ENCODE peak calls at places on chromosomes 3 and 15, in nine cellular contexts. B, C, S, Y, T, W, Z, D and R are unnamed samples.

GRCh38 chr15:100928632-100929280 is 9.6 kb downstream of the LRRK1 start:
- DNase-seq in B (peak; percentile 51), C (peak; percentile 63), S (no peak), Y (no peak), T (no peak), W (peak; percentile 47), Z (no peak), D (no peak), R (no peak)

GRCh38 chr3:48765376-48765775 is 48.4 kb upstream of the IP6K2 start:
- DNase-seq in B (no peak), C (no peak), S (no peak), Y (peak; percentile 33), T (no peak), W (no peak), Z (no peak), D (no peak), R (no peak)

GRCh38 chr3:123741058-123741511 is 143.0 kb downstream of the MYLK start:
- DNase-seq in B (no peak), C (no peak), S (no peak), Y (no peak), T (no peak), W (no peak), Z (no peak), D (no peak), R (no peak)

GRCh38 chr15:101489236-101489632 is 273 bp downstream of the PCSK6 start:
- DNase-seq in B (peak; percentile 92), C (peak; percentile 60), S (peak; percentile 57), Y (peak; percentile 7), T (peak; percentile 73), W (peak; percentile 61), Z (peak; percentile 44), D (no peak), R (peak; percentile 82)

GRCh38 chr3:157232146-157232545 is 72.2 kb upstream of the CCNL1 start:
- DNase-seq in B (no peak), C (no peak), S (no peak), Y (no peak), T (no peak), W (no peak), Z (no peak), D (no peak), R (no peak)

GRCh38 chr3:144181062-144181461 is 209.4 kb downstream of the DIPK2A start:
- DNase-seq in B (no peak), C (no peak), S (no peak), Y (no peak), T (no peak), W (no peak), Z (no peak), D (peak; percentile 29), R (no peak)

GRCh38 chr15:62868507-62868906 is 174.0 kb upstream of the TPM1 start:
- DNase-seq in B (no peak), C (no peak), S (no peak), Y (no peak), T (no peak), W (no peak), Z (no peak), D (no peak), R (peak; percentile 41)

GRCh38 chr15:87369269-87369668 is 887.3 kb downstream of the NTRK3 start:
- DNase-seq in B (no peak), C (no peak), S (no peak), Y (peak; percentile 93), T (no peak), W (no peak), Z (no peak), D (peak; percentile 90), R (no peak)

GRCh38 chr15:101167791-101168462 is 83.9 kb downstream of the CHSY1 start:
- DNase-seq in B (peak; percentile 72), C (peak; percentile 30), S (no peak), Y (peak; percentile 86), T (no peak), W (peak; percentile 79), Z (no peak), D (no peak), R (no peak)

GRCh38 chr3:37726445-37727000 is 135.2 kb upstream of the CTDSPL start:
- DNase-seq in B (no peak), C (no peak), S (no peak), Y (no peak), T (no peak), W (no peak), Z (no peak), D (no peak), R (no peak)

GRCh38 chr3:7950890-7951289 is 550.7 kb upstream of the LMCD1 start:
- DNase-seq in B (no peak), C (no peak), S (no peak), Y (no peak), T (no peak), W (no peak), Z (no peak), D (no peak), R (no peak)

DNA sequence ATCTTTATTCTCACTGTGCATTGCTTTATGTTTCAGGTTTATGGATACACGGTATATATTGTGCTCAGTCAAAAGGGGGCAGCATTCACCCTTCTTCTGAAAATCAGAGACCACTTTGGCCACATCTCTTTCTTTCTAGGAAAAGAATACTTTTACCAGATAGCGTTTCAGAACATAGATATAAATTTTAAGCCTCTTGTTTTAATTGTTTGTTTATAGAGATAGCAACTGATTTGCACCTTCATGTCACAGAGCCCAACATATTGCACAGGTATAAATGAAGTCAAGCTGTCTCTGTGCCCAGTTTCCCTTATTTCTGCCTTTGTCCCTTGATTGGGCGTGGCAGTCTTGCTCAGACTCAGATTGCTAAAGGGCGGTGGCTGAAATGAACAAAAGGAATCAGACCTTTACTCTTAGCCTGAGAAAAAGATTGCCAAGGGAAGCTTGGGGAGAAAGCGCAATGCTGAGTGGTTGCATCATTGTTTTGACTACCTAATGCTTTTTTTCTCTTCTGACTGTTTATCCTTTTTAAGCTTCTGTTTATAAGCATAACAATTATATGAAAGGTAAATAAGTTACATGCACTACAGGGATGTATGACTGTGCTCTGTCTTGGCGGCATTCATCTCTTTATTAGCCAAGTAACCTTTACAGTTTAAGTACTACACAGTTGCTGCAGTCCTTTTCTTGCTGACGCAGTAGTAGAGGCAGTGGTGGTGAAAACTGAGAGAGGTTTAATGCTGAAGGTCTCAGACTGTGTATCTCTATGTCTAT is 70.8 kb upstream of the ZBTB20 start:
- DNase-seq in B (no peak), C (peak; percentile 52), S (peak; percentile 20), Y (peak; percentile 83), T (no peak), W (peak; percentile 56), Z (peak; percentile 64), D (peak; percentile 22), R (peak; percentile 63)
- TF ChIP-seq CTCF in B (peak; percentile 63), C (peak; percentile 50), S (peak; percentile 60), Y (peak; percentile 75), T (peak; percentile 63), W (peak; percentile 41), Z (peak; percentile 81), D (peak; percentile 74), R (peak; percentile 92)

DNA sequence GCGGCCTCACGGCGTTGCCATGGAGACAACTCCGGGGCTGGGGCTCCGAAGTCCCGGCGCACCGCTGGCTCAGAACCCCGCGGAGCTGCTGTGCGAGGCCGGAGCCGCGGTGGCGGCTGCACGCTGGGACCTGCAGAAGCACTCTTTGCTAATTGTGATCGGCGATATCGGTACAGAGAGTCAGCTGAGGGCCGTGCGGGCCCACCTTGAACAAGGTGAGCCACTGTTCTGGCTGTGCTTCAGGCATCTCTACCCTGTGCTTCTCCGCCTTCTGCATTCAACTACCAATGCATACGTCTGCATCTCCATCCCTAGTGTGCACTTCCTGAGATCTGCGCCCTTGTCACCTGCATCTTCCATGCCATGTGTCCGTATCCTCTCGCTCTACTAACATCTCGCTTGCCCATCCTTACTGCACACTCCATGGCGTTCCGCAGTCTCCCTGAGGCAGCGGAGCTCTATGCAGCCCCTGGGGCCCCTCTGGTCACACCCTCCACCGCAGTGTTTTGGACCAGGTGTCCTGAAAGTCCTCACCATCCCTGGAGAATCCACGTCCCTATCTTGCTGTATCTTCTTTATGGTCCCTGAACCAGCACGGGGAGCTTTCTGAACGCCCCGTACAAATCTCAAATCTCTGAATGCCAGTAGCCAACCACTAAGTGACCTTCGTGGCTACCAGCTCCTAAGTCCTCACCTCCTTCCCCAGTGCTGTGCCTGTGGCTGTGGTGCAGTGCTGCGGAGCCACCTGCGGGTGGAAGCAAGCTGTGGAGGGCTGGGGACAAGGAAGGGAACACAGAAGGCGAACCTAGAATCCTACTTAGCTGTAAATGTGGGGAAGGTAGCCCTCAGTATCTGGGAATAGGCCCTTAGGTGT is 6.2 kb upstream of the MAP1A start:
- DNase-seq in B (no peak), C (no peak), S (peak; percentile 43), Y (peak; percentile 31), T (no peak), W (peak; percentile 39), Z (peak; percentile 46), D (no peak), R (peak; percentile 80)
- TF ChIP-seq CTCF in B (no peak), C (peak; percentile 20), S (no peak), Y (peak; percentile 37), T (peak; percentile 13), W (no peak), Z (no peak), D (peak; percentile 44), R (peak; percentile 60)

DNA sequence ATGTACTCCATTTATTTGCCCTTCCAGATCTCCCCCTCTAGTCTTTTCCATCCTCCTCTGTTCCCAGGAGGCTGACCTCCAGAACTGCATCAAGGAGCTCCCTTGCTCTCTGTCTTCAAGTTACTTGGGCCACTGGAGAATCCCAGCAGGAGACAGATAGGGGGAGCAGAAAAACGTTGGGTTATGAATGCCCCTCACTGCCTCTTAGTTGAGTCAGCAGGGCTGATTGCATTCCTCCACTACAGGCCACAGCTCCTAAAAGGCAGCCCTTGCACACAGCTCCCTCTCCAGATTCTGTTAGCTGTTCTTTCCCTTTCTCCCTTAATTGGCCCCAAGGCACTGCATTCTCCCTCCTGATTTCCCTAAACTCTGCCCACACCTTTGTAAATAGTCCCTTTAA is 12.4 kb upstream of the CEP152 start:
- DNase-seq in B (no peak), C (no peak), S (peak; percentile 17), Y (peak; percentile 55), T (no peak), W (no peak), Z (no peak), D (no peak), R (peak; percentile 73)
- TF ChIP-seq CTCF in B (no peak), C (no peak), S (no peak), Y (no peak), T (no peak), W (no peak), Z (no peak), D (peak; percentile 26), R (no peak)

DNA sequence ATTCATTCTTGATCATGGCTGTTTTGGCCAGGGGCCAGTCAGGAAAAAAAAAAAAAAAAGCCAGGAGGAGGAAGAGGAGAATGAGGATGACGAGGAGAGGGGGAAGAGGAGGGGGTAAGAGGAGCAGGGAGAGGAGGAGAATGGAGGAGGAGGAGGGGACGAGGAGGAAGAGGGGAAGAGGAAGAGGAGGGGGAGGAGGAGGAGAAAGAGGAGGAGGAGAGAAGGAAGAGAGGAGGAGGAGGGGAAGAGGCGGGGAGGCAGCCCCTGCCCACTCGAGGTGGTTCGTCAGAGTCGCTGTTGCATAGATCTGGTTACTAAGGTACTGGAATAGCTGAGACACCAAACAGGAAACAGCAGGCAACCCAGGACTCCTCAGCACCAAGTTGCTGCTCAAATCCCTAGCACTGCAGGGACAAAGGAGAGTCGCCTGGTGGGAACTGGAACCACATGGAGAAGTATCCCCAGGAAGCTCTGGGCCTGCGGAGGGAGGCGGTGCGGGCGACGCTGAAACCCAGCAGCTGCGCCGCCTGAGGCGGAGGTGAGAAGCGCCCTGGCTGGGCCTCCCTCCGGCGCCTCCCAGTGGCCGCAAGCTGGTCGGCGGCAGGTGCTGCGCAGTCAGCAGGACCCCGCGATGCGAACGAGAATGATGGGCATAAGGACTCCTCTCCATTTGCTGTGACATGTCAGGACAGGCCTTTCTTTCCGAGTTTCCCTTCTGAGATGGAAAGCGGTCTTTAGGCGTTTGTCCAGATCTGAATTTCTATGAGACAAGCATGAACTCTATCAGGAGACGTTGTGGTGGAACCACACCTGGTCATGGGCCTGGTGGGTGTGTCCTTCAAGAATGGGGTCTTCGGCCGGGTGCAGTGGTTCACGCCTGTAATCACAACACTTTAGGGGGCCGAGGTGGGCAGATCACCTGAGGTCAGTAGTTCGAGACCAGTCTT is 17.5 kb downstream of the FAM240A start:
- DNase-seq in B (peak; percentile 94), C (peak; percentile 84), S (peak; percentile 91), Y (peak; percentile 78), T (peak; percentile 87), W (peak; percentile 79), Z (peak; percentile 93), D (peak; percentile 46), R (peak; percentile 95)
- TF ChIP-seq CTCF in B (peak; percentile 99), C (peak; percentile 97), S (peak; percentile 44), Y (peak; percentile 91), T (peak; percentile 99), W (peak; percentile 96), Z (peak; percentile 90), D (peak; percentile 99), R (peak; percentile 100)